ENCODE peak calls at places on chromosomes 2 and 18, in seven cellular contexts. One of them, this sample, is unnamed.

GRCh38 chr18:47978603-47979002 is 48.1 kb upstream of the SMAD2 start:
- DNase-seq in CD8-positive, alpha-beta T cell: no peak
- DNase-seq in cardiac muscle cell: no peak
- DNase-seq in psoas muscle: no peak
- DNase-seq in fibroblast of mammary gland: no peak
- DNase-seq in GM23248: no peak
- DNase-seq in PC-3: no peak
- DNase-seq in this sample: no peak

GRCh38 chr2:67561411-67561965 is 164.4 kb downstream of the ETAA1 start:
- DNase-seq in CD8-positive, alpha-beta T cell: no peak
- DNase-seq in cardiac muscle cell: peak; percentile 33
- DNase-seq in psoas muscle: peak; percentile 46
- DNase-seq in fibroblast of mammary gland: peak; percentile 87
- DNase-seq in GM23248: peak; percentile 82
- DNase-seq in PC-3: peak; percentile 95
- DNase-seq in this sample: peak; percentile 48

GRCh38 chr2:231568098-231568784 is 24.4 kb upstream of the TEX44 start:
- DNase-seq in CD8-positive, alpha-beta T cell: no peak
- DNase-seq in cardiac muscle cell: no peak
- DNase-seq in psoas muscle: no peak
- DNase-seq in fibroblast of mammary gland: no peak
- DNase-seq in GM23248: no peak
- DNase-seq in PC-3: no peak
- DNase-seq in this sample: no peak

GRCh38 chr2:166239548-166239947 is 111.7 kb upstream of the SCN1A start:
- DNase-seq in CD8-positive, alpha-beta T cell: no peak
- DNase-seq in cardiac muscle cell: no peak
- DNase-seq in psoas muscle: no peak
- DNase-seq in fibroblast of mammary gland: peak; percentile 91
- DNase-seq in GM23248: peak; percentile 95
- DNase-seq in PC-3: peak; percentile 99
- DNase-seq in this sample: peak; percentile 93

GRCh38 chr2:98455494-98455976 is 10.9 kb downstream of the INPP4A start:
- DNase-seq in CD8-positive, alpha-beta T cell: peak; percentile 49
- DNase-seq in cardiac muscle cell: no peak
- DNase-seq in psoas muscle: no peak
- DNase-seq in fibroblast of mammary gland: peak; percentile 25
- DNase-seq in GM23248: peak; percentile 36
- DNase-seq in PC-3: no peak
- DNase-seq in this sample: peak; percentile 51

GRCh38 chr2:127573298-127573697 is 37.8 kb downstream of the MYO7B start:
- DNase-seq in CD8-positive, alpha-beta T cell: no peak
- DNase-seq in cardiac muscle cell: no peak
- DNase-seq in psoas muscle: no peak
- DNase-seq in fibroblast of mammary gland: no peak
- DNase-seq in GM23248: no peak
- DNase-seq in PC-3: no peak
- DNase-seq in this sample: no peak

GRCh38 chr18:22268641-22269128 is 99.3 kb downstream of the GATA6 start:
- DNase-seq in CD8-positive, alpha-beta T cell: no peak
- DNase-seq in cardiac muscle cell: no peak
- DNase-seq in psoas muscle: no peak
- DNase-seq in fibroblast of mammary gland: no peak
- DNase-seq in GM23248: no peak
- DNase-seq in PC-3: peak; percentile 44
- DNase-seq in this sample: no peak

GRCh38 chr2:53233759-53234547 is 533.7 kb upstream of the CHAC2 start:
- DNase-seq in CD8-positive, alpha-beta T cell: no peak
- DNase-seq in cardiac muscle cell: no peak
- DNase-seq in psoas muscle: no peak
- DNase-seq in fibroblast of mammary gland: no peak
- DNase-seq in GM23248: no peak
- DNase-seq in PC-3: no peak
- DNase-seq in this sample: no peak

GRCh38 chr18:48462510-48462909 is 53.3 kb upstream of the ZBTB7C start:
- DNase-seq in CD8-positive, alpha-beta T cell: no peak
- DNase-seq in cardiac muscle cell: no peak
- DNase-seq in psoas muscle: no peak
- DNase-seq in fibroblast of mammary gland: no peak
- DNase-seq in GM23248: no peak
- DNase-seq in PC-3: no peak
- DNase-seq in this sample: no peak

GRCh38 chr2:60793169-60793568 is 37.1 kb downstream of the PAPOLG start:
- DNase-seq in CD8-positive, alpha-beta T cell: no peak
- DNase-seq in cardiac muscle cell: no peak
- DNase-seq in psoas muscle: no peak
- DNase-seq in fibroblast of mammary gland: no peak
- DNase-seq in GM23248: no peak
- DNase-seq in PC-3: no peak
- DNase-seq in this sample: no peak

GRCh38 chr2:67576991-67577390 is 179.9 kb downstream of the ETAA1 start:
- DNase-seq in CD8-positive, alpha-beta T cell: no peak
- DNase-seq in cardiac muscle cell: no peak
- DNase-seq in psoas muscle: no peak
- DNase-seq in fibroblast of mammary gland: no peak
- DNase-seq in GM23248: no peak
- DNase-seq in PC-3: no peak
- DNase-seq in this sample: no peak

GRCh38 chr18:36449451-36449850 is 151.9 kb downstream of the FHOD3 start:
- DNase-seq in CD8-positive, alpha-beta T cell: no peak
- DNase-seq in cardiac muscle cell: no peak
- DNase-seq in psoas muscle: no peak
- DNase-seq in fibroblast of mammary gland: no peak
- DNase-seq in GM23248: no peak
- DNase-seq in PC-3: no peak
- DNase-seq in this sample: no peak

GRCh38 chr2:3051266-3051665 is 326.4 kb downstream of the EIPR1 start:
- DNase-seq in CD8-positive, alpha-beta T cell: no peak
- DNase-seq in cardiac muscle cell: no peak
- DNase-seq in psoas muscle: no peak
- DNase-seq in fibroblast of mammary gland: no peak
- DNase-seq in GM23248: no peak
- DNase-seq in PC-3: no peak
- DNase-seq in this sample: no peak

GRCh38 chr2:98346259-98347236 is at the start of gene CNGA3:
- DNase-seq in CD8-positive, alpha-beta T cell: peak; percentile 22
- DNase-seq in cardiac muscle cell: peak; percentile 75
- DNase-seq in psoas muscle: peak; percentile 25
- DNase-seq in fibroblast of mammary gland: peak; percentile 8
- DNase-seq in GM23248: peak; percentile 57
- DNase-seq in PC-3: no peak
- DNase-seq in this sample: peak; percentile 35

GRCh38 chr18:34707670-34708069 is 2.4 kb upstream of the DTNA start:
- DNase-seq in CD8-positive, alpha-beta T cell: no peak
- DNase-seq in cardiac muscle cell: peak; percentile 66
- DNase-seq in psoas muscle: no peak
- DNase-seq in fibroblast of mammary gland: peak; percentile 95
- DNase-seq in GM23248: peak; percentile 95
- DNase-seq in PC-3: peak; percentile 83
- DNase-seq in this sample: peak; percentile 93

GRCh38 chr2:238887616-238888015 is 39.7 kb downstream of the TWIST2 start:
- DNase-seq in CD8-positive, alpha-beta T cell: no peak
- DNase-seq in cardiac muscle cell: no peak
- DNase-seq in psoas muscle: no peak
- DNase-seq in fibroblast of mammary gland: no peak
- DNase-seq in GM23248: peak; percentile 48
- DNase-seq in PC-3: no peak
- DNase-seq in this sample: no peak

GRCh38 chr2:109364212-109364611 is 235.2 kb downstream of the SH3RF3 start:
- DNase-seq in CD8-positive, alpha-beta T cell: no peak
- DNase-seq in cardiac muscle cell: no peak
- DNase-seq in psoas muscle: no peak
- DNase-seq in fibroblast of mammary gland: peak; percentile 34
- DNase-seq in GM23248: no peak
- DNase-seq in PC-3: no peak
- DNase-seq in this sample: no peak

GRCh38 chr2:11398710-11399109 is 54.3 kb upstream of the ROCK2 start:
- DNase-seq in CD8-positive, alpha-beta T cell: no peak
- DNase-seq in cardiac muscle cell: no peak
- DNase-seq in psoas muscle: no peak
- DNase-seq in fibroblast of mammary gland: no peak
- DNase-seq in GM23248: no peak
- DNase-seq in PC-3: no peak
- DNase-seq in this sample: no peak

GRCh38 chr2:149148195-149149006 is 109.9 kb downstream of the LYPD6B start:
- DNase-seq in CD8-positive, alpha-beta T cell: no peak
- DNase-seq in cardiac muscle cell: no peak
- DNase-seq in psoas muscle: no peak
- DNase-seq in fibroblast of mammary gland: no peak
- DNase-seq in GM23248: no peak
- DNase-seq in PC-3: no peak
- DNase-seq in this sample: no peak

GRCh38 chr2:133369896-133370295 is 198.4 kb downstream of the NCKAP5 start:
- DNase-seq in CD8-positive, alpha-beta T cell: no peak
- DNase-seq in cardiac muscle cell: no peak
- DNase-seq in psoas muscle: no peak
- DNase-seq in fibroblast of mammary gland: no peak
- DNase-seq in GM23248: no peak
- DNase-seq in PC-3: no peak
- DNase-seq in this sample: no peak

GRCh38 chr2:44535376-44535775 is 173.6 kb downstream of the CAMKMT start:
- DNase-seq in CD8-positive, alpha-beta T cell: no peak
- DNase-seq in cardiac muscle cell: no peak
- DNase-seq in psoas muscle: no peak
- DNase-seq in fibroblast of mammary gland: peak; percentile 10
- DNase-seq in GM23248: no peak
- DNase-seq in PC-3: no peak
- DNase-seq in this sample: no peak

GRCh38 chr18:32469190-32469611 is 1.5 kb downstream of the GAREM1 start:
- DNase-seq in CD8-positive, alpha-beta T cell: no peak
- DNase-seq in cardiac muscle cell: peak; percentile 62
- DNase-seq in psoas muscle: peak; percentile 24
- DNase-seq in fibroblast of mammary gland: peak; percentile 55
- DNase-seq in GM23248: peak; percentile 59
- DNase-seq in PC-3: peak; percentile 23
- DNase-seq in this sample: peak; percentile 25

GRCh38 chr18:32470136-32470712 is 458 bp downstream of the GAREM1 start:
- DNase-seq in CD8-positive, alpha-beta T cell: no peak
- DNase-seq in cardiac muscle cell: peak; percentile 75
- DNase-seq in psoas muscle: peak; percentile 61
- DNase-seq in fibroblast of mammary gland: peak; percentile 25
- DNase-seq in GM23248: peak; percentile 63
- DNase-seq in PC-3: no peak
- DNase-seq in this sample: no peak

GRCh38 chr18:32470713-32471633 is at the start of gene GAREM1:
- DNase-seq in CD8-positive, alpha-beta T cell: peak; percentile 78
- DNase-seq in cardiac muscle cell: peak; percentile 98
- DNase-seq in psoas muscle: peak; percentile 95
- DNase-seq in fibroblast of mammary gland: peak; percentile 96
- DNase-seq in GM23248: peak; percentile 97
- DNase-seq in PC-3: peak; percentile 81
- DNase-seq in this sample: peak; percentile 99

GRCh38 chr18:32468147-32468845 is 2.4 kb downstream of the GAREM1 start:
- DNase-seq in CD8-positive, alpha-beta T cell: no peak
- DNase-seq in cardiac muscle cell: no peak
- DNase-seq in psoas muscle: no peak
- DNase-seq in fibroblast of mammary gland: peak; percentile 5
- DNase-seq in GM23248: no peak
- DNase-seq in PC-3: no peak
- DNase-seq in this sample: no peak

DNA sequence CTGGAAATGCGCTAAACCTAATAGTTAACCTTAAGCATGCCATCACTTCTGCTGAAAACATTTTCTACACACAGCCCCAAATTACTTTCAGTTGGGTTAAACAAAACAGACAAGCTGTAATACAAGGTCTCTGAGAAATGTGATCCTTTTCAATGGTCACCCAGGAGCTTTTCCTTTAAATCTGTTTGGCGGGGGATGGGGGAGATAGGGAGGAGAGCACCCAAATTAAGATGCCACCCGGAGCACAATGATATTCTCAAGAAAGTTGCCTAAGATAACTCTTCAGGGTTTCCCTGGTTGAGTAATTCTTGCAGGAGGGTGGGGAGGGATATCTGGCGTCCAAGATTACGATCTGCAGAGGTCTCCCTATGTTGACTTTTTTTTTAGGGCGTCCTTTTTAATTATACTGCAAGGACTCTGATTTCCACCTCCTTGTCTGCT is 971 bp downstream of the GAREM1 start:
- DNase-seq in CD8-positive, alpha-beta T cell: no peak
- DNase-seq in cardiac muscle cell: no peak
- DNase-seq in psoas muscle: no peak
- DNase-seq in fibroblast of mammary gland: peak; percentile 42
- DNase-seq in GM23248: peak; percentile 45
- DNase-seq in PC-3: peak; percentile 1
- DNase-seq in this sample: peak; percentile 38
- H3K4me3 ChIP-seq in CD8-positive, alpha-beta T cell: peak overlapping the region; percentile 25
- H3K4me3 ChIP-seq in cardiac muscle cell: peak overlapping the region; percentile 100
- H3K4me3 ChIP-seq in psoas muscle: peak overlapping the region; percentile 78
- H3K4me3 ChIP-seq in fibroblast of mammary gland: peak overlapping the region; percentile 72
- H3K4me3 ChIP-seq in GM23248: peak overlapping the region; percentile 80
- H3K4me3 ChIP-seq in PC-3: peak overlapping the region; percentile 71
- H3K4me3 ChIP-seq in this sample: peak overlapping the region; percentile 62

GRCh38 chr2:224938670-224939309 is 103.5 kb downstream of the DOCK10 start:
- DNase-seq in CD8-positive, alpha-beta T cell: no peak
- DNase-seq in cardiac muscle cell: peak; percentile 36
- DNase-seq in psoas muscle: no peak
- DNase-seq in fibroblast of mammary gland: peak; percentile 79
- DNase-seq in GM23248: peak; percentile 13
- DNase-seq in PC-3: no peak
- DNase-seq in this sample: peak; percentile 84
- H3K4me3 ChIP-seq in CD8-positive, alpha-beta T cell: peak overlapping the region; percentile 9
- H3K4me3 ChIP-seq in cardiac muscle cell: no peak overlapping the region
- H3K4me3 ChIP-seq in psoas muscle: no peak overlapping the region
- H3K4me3 ChIP-seq in fibroblast of mammary gland: no peak overlapping the region
- H3K4me3 ChIP-seq in GM23248: no peak overlapping the region
- H3K4me3 ChIP-seq in PC-3: no peak overlapping the region
- H3K4me3 ChIP-seq in this sample: no peak overlapping the region

DNA sequence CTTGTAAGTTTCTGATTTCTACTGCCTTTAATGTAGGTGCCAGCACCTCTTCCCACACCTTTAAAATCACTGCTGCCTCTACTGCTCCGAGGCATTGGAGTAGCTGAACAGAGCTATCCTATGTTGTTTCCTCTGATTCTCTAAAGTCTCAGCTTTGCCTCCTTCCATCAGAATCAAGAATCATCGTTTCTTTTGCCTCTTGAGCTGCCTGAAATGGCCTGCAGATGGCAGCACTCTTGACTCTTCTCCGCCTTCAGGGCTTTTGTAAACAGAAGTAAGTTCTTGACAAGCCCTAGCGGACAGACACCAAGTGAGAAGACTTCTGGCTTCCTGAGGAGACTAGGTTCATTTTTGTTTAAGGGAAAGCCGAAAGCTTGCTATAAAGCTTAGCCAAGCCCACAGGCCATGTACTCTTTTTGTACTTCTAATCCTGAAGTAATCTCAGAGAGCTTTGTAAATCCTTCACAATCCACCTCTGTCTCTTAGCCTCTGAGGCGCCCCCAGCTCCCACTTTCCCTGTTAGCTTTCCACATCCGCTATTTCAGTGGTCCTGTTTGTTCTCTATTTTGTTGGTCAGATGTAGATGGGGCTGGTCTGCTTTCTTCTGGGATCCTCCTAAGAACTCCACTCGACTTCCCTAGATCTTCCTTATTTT is 48.4 kb downstream of the GTF3C3 start:
- DNase-seq in CD8-positive, alpha-beta T cell: peak; percentile 49
- DNase-seq in cardiac muscle cell: peak; percentile 63
- DNase-seq in psoas muscle: peak; percentile 27
- DNase-seq in fibroblast of mammary gland: peak; percentile 67
- DNase-seq in GM23248: peak; percentile 84
- DNase-seq in PC-3: peak; percentile 84
- DNase-seq in this sample: peak; percentile 67
- H3K4me3 ChIP-seq in CD8-positive, alpha-beta T cell: no peak overlapping the region
- H3K4me3 ChIP-seq in cardiac muscle cell: no peak overlapping the region
- H3K4me3 ChIP-seq in psoas muscle: no peak overlapping the region
- H3K4me3 ChIP-seq in fibroblast of mammary gland: no peak overlapping the region
- H3K4me3 ChIP-seq in GM23248: peak overlapping the region; percentile 27
- H3K4me3 ChIP-seq in PC-3: no peak overlapping the region
- H3K4me3 ChIP-seq in this sample: no peak overlapping the region

GRCh38 chr2:236179653-236180500 is 11.7 kb upstream of the GBX2 start:
- DNase-seq in CD8-positive, alpha-beta T cell: no peak
- DNase-seq in cardiac muscle cell: no peak
- DNase-seq in psoas muscle: no peak
- DNase-seq in fibroblast of mammary gland: no peak
- DNase-seq in GM23248: peak; percentile 62
- DNase-seq in PC-3: peak; percentile 56
- DNase-seq in this sample: no peak
- H3K4me3 ChIP-seq in CD8-positive, alpha-beta T cell: no peak overlapping the region
- H3K4me3 ChIP-seq in cardiac muscle cell: peak overlapping the region; percentile 5
- H3K4me3 ChIP-seq in psoas muscle: peak overlapping the region; percentile 59
- H3K4me3 ChIP-seq in fibroblast of mammary gland: peak overlapping the region; percentile 50
- H3K4me3 ChIP-seq in GM23248: peak overlapping the region; percentile 61
- H3K4me3 ChIP-seq in PC-3: peak overlapping the region; percentile 80
- H3K4me3 ChIP-seq in this sample: peak overlapping the region; percentile 12